ENCODE peak calls at places on chromosomes 16 and 17, in six cellular contexts. S is fibroblast of mammary gland; O is cardiac fibroblast; L is esophagus muscularis mucosa; Y is stimulated activated CD8-positive, alpha-beta memory T cell treated with anti-CD3 and anti-CD28 coated beads, Interleukin-7, amount 100 ng/mL, for 1 hour; C is NCI-H1092 treated with DMSO at 0.1 percent for 48 hours. T is an unnamed sample.

GRCh38 chr16:80723981-80724380 is 80.4 kb downstream of the CDYL2 start:
- DNase-seq in S (no peak), O (no peak), L (no peak), Y (no peak), C (no peak), T (no peak)

GRCh38 chr17:40810505-40810904 is 10.7 kb upstream of the KRT28 start:
- DNase-seq in S (no peak), O (no peak), L (no peak), Y (no peak), C (no peak), T (no peak)

GRCh38 chr17:31291820-31292219 is 5.2 kb downstream of the OMG start:
- DNase-seq in S (no peak), O (no peak), L (no peak), Y (no peak), C (no peak), T (no peak)

GRCh38 chr16:31476305-31477219 is 4.6 kb downstream of the TGFB1I1 start:
- DNase-seq in S (no peak), O (no peak), L (no peak), Y (peak; percentile 84), C (no peak), T (peak; percentile 72)

GRCh38 chr17:78010759-78011158 is 52.3 kb downstream of the TNRC6C start:
- DNase-seq in S (no peak), O (no peak), L (peak; percentile 55), Y (no peak), C (no peak), T (no peak)

GRCh38 chr17:81664051-81664470 is 2.3 kb downstream of the OXLD1 start:
- DNase-seq in S (peak; percentile 25), O (no peak), L (no peak), Y (no peak), C (no peak), T (no peak)

GRCh38 chr17:39090400-39090799 is 61.0 kb downstream of the PLXDC1 start:
- DNase-seq in S (no peak), O (no peak), L (no peak), Y (no peak), C (no peak), T (no peak)

GRCh38 chr17:19897108-19897854 is 29.5 kb upstream of the ULK2 start:
- DNase-seq in S (peak; percentile 64), O (peak; percentile 24), L (no peak), Y (no peak), C (peak; percentile 49), T (no peak)

GRCh38 chr17:28641579-28641978 is 3.4 kb downstream of the BLTP2 start:
- DNase-seq in S (no peak), O (no peak), L (no peak), Y (no peak), C (no peak), T (no peak)

GRCh38 chr17:80749611-80750010 is 205.0 kb downstream of the RPTOR start:
- DNase-seq in S (no peak), O (no peak), L (no peak), Y (no peak), C (no peak), T (no peak)

GRCh38 chr16:57025941-57026777 is 36.8 kb downstream of the NLRC5 start:
- DNase-seq in S (no peak), O (no peak), L (no peak), Y (no peak), C (no peak), T (no peak)

GRCh38 chr16:67547423-67548264 is 14.7 kb upstream of the CTCF start:
- DNase-seq in S (no peak), O (no peak), L (peak; percentile 86), Y (no peak), C (no peak), T (no peak)